ENCODE peak calls at places on chromosome 18, in five cellular contexts. B is HepG2, I is GM12892, R is H1, S is GM12878. C is an unnamed sample.

GRCh38 chr18:3610818-3611217 is 160.8 kb downstream of the TGIF1 start:
- DNase-seq in B (no peak), I (no peak), R (no peak), S (no peak), C (no peak)

GRCh38 chr18:40110455-40110854 is 1844.6 kb upstream of the PIK3C3 start:
- DNase-seq in B (no peak), I (no peak), R (no peak), S (no peak), C (no peak)

GRCh38 chr18:32175265-32175664 is 14.6 kb upstream of the MEP1B start:
- DNase-seq in B (no peak), I (no peak), R (no peak), S (no peak), C (no peak)

GRCh38 chr18:55248497-55248896 is 289.2 kb upstream of the CCDC68 start:
- DNase-seq in B (no peak), I (no peak), R (no peak), S (no peak), C (no peak)

GRCh38 chr18:44704137-44704791 is 23.6 kb downstream of the SETBP1 start:
- DNase-seq in B (no peak), I (no peak), R (no peak), S (no peak), C (no peak)

GRCh38 chr18:27789406-27789805 is 387.5 kb downstream of the CDH2 start:
- DNase-seq in B (no peak), I (no peak), R (no peak), S (no peak), C (no peak)

GRCh38 chr18:77762632-77763031 is 513.0 kb downstream of the GALR1 start:
- DNase-seq in B (no peak), I (no peak), R (no peak), S (no peak), C (no peak)

GRCh38 chr18:36634573-36635216 is 194.1 kb downstream of the TPGS2 start:
- DNase-seq in B (no peak), I (no peak), R (no peak), S (no peak), C (no peak)

GRCh38 chr18:57438669-57439616 is 3.8 kb downstream of the ONECUT2 start:
- DNase-seq in B (no peak), I (no peak), R (no peak), S (no peak), C (no peak)

GRCh38 chr18:43392168-43392567 is 114.9 kb upstream of the SYT4 start:
- DNase-seq in B (no peak), I (no peak), R (no peak), S (no peak), C (no peak)

GRCh38 chr18:78562446-78563020 is 417.1 kb upstream of the SALL3 start:
- DNase-seq in B (no peak), I (no peak), R (no peak), S (no peak), C (no peak)

GRCh38 chr18:64436111-64436510 is 287.2 kb upstream of the LINC00305 start:
- DNase-seq in B (no peak), I (no peak), R (no peak), S (no peak), C (no peak)

GRCh38 chr18:48777026-48777736 is 173.6 kb downstream of the SMAD7 start:
- DNase-seq in B (peak), I (peak), R (peak), S (no peak), C (peak)

GRCh38 chr18:35026407-35027061 is 14.7 kb upstream of the MAPRE2 start:
- DNase-seq in B (no peak), I (no peak), R (no peak), S (no peak), C (no peak)

GRCh38 chr18:48106976-48107781 is 176.7 kb upstream of the SMAD2 start:
- DNase-seq in B (no peak), I (no peak), R (no peak), S (no peak), C (no peak)

GRCh38 chr18:31954349-31954748 is 11.4 kb upstream of the TRAPPC8 start:
- DNase-seq in B (peak), I (no peak), R (no peak), S (no peak), C (no peak)

GRCh38 chr18:74418023-74418422 is 39.1 kb downstream of the DIPK1C start:
- DNase-seq in B (no peak), I (no peak), R (no peak), S (no peak), C (no peak)

GRCh38 chr18:37270046-37270665 is 295.4 kb downstream of the CELF4 start:
- DNase-seq in B (peak), I (no peak), R (no peak), S (no peak), C (no peak)

GRCh38 chr18:59575995-59576394 is 121.2 kb downstream of the CCBE1 start:
- DNase-seq in B (no peak), I (no peak), R (no peak), S (no peak), C (no peak)

GRCh38 chr18:44880170-44880569 is 199.5 kb downstream of the SETBP1 start:
- DNase-seq in B (no peak), I (no peak), R (no peak), S (no peak), C (no peak)

GRCh38 chr18:76875390-76876330 is 53.3 kb downstream of the ZNF236 start:
- DNase-seq in B (peak), I (no peak), R (no peak), S (no peak), C (peak)

GRCh38 chr18:63237486-63237885 is 82.1 kb downstream of the BCL2 start:
- DNase-seq in B (peak), I (no peak), R (no peak), S (no peak), C (no peak)

GRCh38 chr18:80023173-80023572 is 11.1 kb upstream of the RBFA start:
- DNase-seq in B (no peak), I (no peak), R (no peak), S (no peak), C (no peak)

GRCh38 chr18:45715212-45715780 is 8.7 kb upstream of the SLC14A1 start:
- DNase-seq in B (no peak), I (no peak), R (no peak), S (no peak), C (no peak)

GRCh38 chr18:27887287-27887686 is 289.6 kb downstream of the CDH2 start:
- DNase-seq in B (no peak), I (no peak), R (no peak), S (no peak), C (no peak)

GRCh38 chr18:2906522-2907458 is 60.0 kb downstream of the EMILIN2 start:
- DNase-seq in B (peak), I (peak), R (no peak), S (no peak), C (peak)

GRCh38 chr18:63850010-63850409 is 37.5 kb upstream of the SERPINB2 start:
- DNase-seq in B (peak), I (no peak), R (peak), S (no peak), C (no peak)

GRCh38 chr18:66196805-66197204 is 407.1 kb downstream of the CDH19 start:
- DNase-seq in B (no peak), I (no peak), R (no peak), S (no peak), C (no peak)

GRCh38 chr18:68466714-68467113 is 248.2 kb downstream of the TMX3 start:
- DNase-seq in B (no peak), I (no peak), R (no peak), S (no peak), C (no peak)

GRCh38 chr18:41331661-41332060 is 623.4 kb upstream of the PIK3C3 start:
- DNase-seq in B (no peak), I (no peak), R (no peak), S (no peak), C (no peak)

GRCh38 chr18:79983793-79984192 is 4.6 kb downstream of the TXNL4A start:
- DNase-seq in B (no peak), I (no peak), R (no peak), S (no peak), C (no peak)

GRCh38 chr18:62526098-62527025 is 3.5 kb downstream of the ZCCHC2 start:
- DNase-seq in B (peak), I (peak), R (no peak), S (peak), C (no peak)

GRCh38 chr18:29123706-29124530 is 947.0 kb upstream of the CDH2 start:
- DNase-seq in B (no peak), I (no peak), R (no peak), S (no peak), C (no peak)

DNA sequence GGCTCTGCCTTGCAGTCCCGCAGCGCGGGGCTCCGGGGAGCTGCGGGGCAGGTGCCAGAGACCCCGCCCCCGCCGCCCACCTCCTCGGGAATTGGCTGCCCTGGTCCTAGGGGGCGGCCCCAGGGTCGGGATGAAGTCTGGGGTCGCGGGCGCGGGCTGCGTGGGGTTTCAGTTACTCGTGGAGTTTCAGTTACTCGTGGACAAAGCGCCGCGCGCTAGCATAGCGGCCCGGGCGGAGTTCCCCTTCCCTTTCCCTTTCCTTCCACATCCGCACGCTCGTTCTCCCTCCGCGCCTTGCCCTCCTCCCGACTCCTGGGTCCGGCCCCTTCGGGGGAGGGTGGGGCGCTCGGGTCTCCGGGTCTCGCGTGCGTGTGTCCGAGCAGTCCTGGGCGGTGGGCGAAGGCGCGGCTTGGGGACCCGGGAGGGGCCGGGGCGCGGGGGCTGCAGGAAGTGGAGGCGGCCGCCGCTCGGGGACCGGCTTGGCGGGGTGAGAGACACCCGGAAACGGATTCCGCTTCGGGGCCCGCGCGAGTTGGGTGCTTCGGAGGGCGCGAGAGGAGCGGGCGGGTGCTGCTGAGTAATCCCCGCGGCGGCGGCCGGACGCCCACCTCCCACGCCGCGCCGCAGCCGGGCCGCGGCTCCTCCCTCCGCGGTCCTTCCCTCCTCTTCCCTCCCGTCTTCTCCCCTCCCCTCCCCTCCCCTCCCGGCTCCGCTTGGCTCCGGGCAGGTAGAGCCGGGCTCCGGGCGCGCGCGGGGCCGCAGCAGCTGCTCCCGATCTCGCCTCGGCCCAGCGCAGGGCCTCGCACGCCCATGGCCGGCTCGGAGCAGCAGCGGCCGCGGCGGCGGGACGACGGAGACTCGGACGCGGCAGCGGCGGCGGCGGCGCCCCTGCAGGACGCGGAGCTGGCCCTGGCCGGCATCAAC is at the start of gene TTC39C:
- DNase-seq in B (no peak), I (peak), R (no peak), S (no peak), C (peak)
- TF ChIP-seq POLR2A in B (no peak), I (peak), R (no peak), S (peak), C (peak)

GRCh38 chr18:13434854-13435253 is 216.3 kb downstream of the LDLRAD4 start:
- DNase-seq in B (no peak), I (no peak), R (no peak), S (no peak), C (no peak)

GRCh38 chr18:13437801-13438506 is 219.4 kb downstream of the LDLRAD4 start:
- DNase-seq in B (no peak), I (no peak), R (no peak), S (no peak), C (no peak)

GRCh38 chr18:13435596-13436333 is 217.2 kb downstream of the LDLRAD4 start:
- DNase-seq in B (no peak), I (no peak), R (no peak), S (no peak), C (no peak)

GRCh38 chr18:13437034-13437433 is 218.5 kb downstream of the LDLRAD4 start:
- DNase-seq in B (no peak), I (no peak), R (no peak), S (no peak), C (no peak)

GRCh38 chr18:13436596-13436995 is 218.0 kb downstream of the LDLRAD4 start:
- DNase-seq in B (no peak), I (no peak), R (no peak), S (no peak), C (no peak)
- TF ChIP-seq TAF1 in B (no peak), I (no peak), R (no peak), S (no peak), C (no peak)

DNA sequence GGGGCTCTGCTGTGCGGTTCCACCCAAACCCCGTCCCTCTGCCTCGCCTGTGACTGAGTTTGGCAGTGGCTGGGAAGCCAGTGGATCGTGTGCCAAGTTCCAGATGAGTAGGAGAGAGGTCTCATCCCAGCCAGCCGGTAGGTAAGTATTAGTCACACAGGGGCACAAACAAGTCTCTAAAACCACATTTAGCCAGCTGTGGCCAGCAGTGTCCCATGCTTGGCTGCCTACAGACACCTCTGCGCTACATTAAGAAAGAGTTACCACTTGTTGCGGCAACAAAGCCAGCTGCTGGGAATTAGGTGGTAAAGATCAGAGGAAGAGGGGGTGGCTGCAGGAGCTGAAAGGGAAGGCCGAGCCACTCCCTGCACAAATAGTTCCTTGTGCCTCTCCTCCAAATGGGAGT is 81.2 kb downstream of the GATA6 start:
- DNase-seq in B (no peak), I (no peak), R (no peak), S (no peak), C (no peak)
- TF ChIP-seq POLR2A in B (no peak), I (no peak), R (no peak), S (no peak), C (no peak)

GRCh38 chr18:50704541-50704940 is 115.3 kb downstream of the MRO start:
- DNase-seq in B (no peak), I (no peak), R (no peak), S (no peak), C (no peak)
- TF ChIP-seq TAF1 in B (no peak), I (no peak), R (no peak), S (no peak), C (no peak)

DNA sequence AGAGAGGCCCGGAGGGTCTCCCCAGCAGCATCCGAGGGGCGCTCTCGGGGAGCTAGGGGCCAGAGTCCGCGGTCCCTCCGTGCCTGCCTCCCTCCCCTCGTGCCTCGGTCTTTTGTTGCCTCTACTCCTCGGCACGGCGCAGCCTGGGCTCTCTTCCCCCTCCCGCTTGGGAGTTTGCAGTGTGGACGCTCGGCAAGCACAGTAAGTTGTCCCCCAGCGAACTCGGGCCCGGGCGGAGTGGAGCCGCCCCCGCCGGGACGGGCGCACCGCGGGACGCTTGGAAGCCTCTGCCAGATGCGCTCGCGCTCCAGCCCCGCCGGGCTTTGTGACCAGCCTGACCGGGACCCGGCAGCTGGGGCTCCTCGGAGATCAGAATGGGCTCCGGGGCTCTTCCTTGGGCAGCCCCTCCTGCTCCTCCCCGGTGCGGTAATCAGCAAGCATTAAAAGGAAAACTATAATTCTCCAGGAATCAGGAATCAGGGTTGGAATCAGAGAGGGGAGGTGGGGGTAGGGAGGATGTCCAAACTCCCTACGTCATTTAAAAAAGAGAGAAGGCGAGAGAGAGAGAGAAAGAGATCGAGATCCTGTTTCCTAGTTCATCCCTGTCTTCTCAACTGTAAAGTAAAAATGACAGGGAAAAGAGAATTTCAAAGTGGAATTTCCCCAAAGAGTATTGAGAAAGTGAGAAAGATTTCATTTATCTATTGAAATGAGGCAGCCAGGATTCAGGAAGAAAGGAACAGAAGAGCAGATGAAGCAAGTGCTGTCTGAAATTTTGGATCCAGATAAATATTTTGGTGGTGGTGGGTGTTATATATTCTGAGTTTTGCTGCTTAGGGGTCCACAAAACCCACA is 791 bp upstream of the TMEM200C start:
- DNase-seq in B (no peak), I (peak), R (no peak), S (no peak), C (no peak)
- TF ChIP-seq POLR2A in B (no peak), I (no peak), R (no peak), S (no peak), C (no peak)

GRCh38 chr18:71040161-71040560 is 751.3 kb downstream of the SOCS6 start:
- DNase-seq in B (no peak), I (no peak), R (no peak), S (no peak), C (no peak)

GRCh38 chr18:71038196-71038595 is 749.4 kb downstream of the SOCS6 start:
- DNase-seq in B (no peak), I (no peak), R (no peak), S (no peak), C (no peak)

DNA sequence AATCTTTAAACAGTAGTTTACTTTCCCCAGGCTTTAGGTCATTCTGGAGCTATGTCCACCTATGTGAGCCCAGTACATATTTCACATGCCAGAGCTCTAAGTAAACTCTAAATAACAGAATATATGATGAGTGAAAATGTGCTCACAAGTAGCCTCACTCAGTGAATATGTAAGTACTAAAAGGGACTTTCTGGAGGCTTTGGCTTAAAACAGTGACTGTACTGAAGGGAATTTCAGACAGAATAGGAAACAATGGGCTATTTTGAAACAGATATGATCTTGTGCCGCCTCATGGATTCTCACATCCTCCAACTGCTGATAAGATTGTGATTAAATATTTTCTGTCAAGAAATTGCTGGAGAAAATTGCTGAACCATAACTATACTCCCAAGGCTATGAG is 747.9 kb downstream of the SOCS6 start:
- DNase-seq in B (peak), I (no peak), R (no peak), S (no peak), C (no peak)
- TF ChIP-seq TAF1 in B (no peak), I (no peak), R (no peak), S (no peak), C (no peak)